ENCODE peak calls at places on chromosome 3, in six cellular contexts. M is GM23338, P is neural crest cell, L is spleen, S is tibial nerve, Z is psoas muscle. C is an unnamed sample.

GRCh38 chr3:64957639-64958038 is 269.8 kb upstream of the ADAMTS9 start:
- DNase-seq in M (no peak), P (no peak), Z (no peak), S (no peak), L (no peak), C (no peak)

GRCh38 chr3:42269647-42270046 is 3.7 kb upstream of the CCK start:
- DNase-seq in P (no peak), L (no peak), Z (no peak), S (no peak), M (no peak), C (no peak)

GRCh38 chr3:14461748-14462324 is 59.4 kb downstream of the SLC6A6 start:
- DNase-seq in P (peak), S (no peak), Z (no peak), M (peak), L (peak), C (peak)

GRCh38 chr3:64224826-64225606 is at the start of gene PRICKLE2:
- DNase-seq in S (peak), M (peak), P (peak), L (peak), Z (peak), C (peak)

GRCh38 chr3:95407709-95408463 is 1345.0 kb downstream of the NSUN3 start:
- DNase-seq in S (no peak), L (no peak), P (no peak), M (peak), Z (no peak), C (no peak)

GRCh38 chr3:2024037-2024436 is 74.6 kb upstream of the CNTN4 start:
- DNase-seq in P (no peak), L (no peak), Z (no peak), S (no peak), M (no peak), C (no peak)

GRCh38 chr3:14329116-14329830 is 73.1 kb upstream of the SLC6A6 start:
- DNase-seq in P (no peak), M (peak), S (no peak), Z (no peak), L (peak), C (no peak)

GRCh38 chr3:129398803-129399144 is 29.7 kb downstream of the EFCAB12 start:
- DNase-seq in L (peak), Z (no peak), P (peak), M (peak), S (no peak), C (peak)

GRCh38 chr3:148829926-148830325 is 2.3 kb downstream of the CPB1 start:
- DNase-seq in S (no peak), P (no peak), Z (no peak), M (no peak), L (no peak), C (no peak)

GRCh38 chr3:14539384-14540208 is 546 bp downstream of the GRIP2 start:
- DNase-seq in Z (no peak), L (peak), M (no peak), P (no peak), S (no peak), C (no peak)

GRCh38 chr3:168040624-168041208 is 55.0 kb downstream of the GOLIM4 start:
- DNase-seq in M (peak), P (no peak), L (no peak), S (no peak), Z (no peak), C (no peak)

GRCh38 chr3:170689218-170689874 is 103.5 kb upstream of the SLC7A14 start:
- DNase-seq in S (no peak), L (no peak), Z (no peak), M (peak), P (no peak), C (no peak)

GRCh38 chr3:143775401-143775970 is 72.8 kb downstream of the SLC9A9 start:
- DNase-seq in L (no peak), M (peak), Z (no peak), S (no peak), P (no peak), C (no peak)

GRCh38 chr3:175940881-175941280 is 1081.7 kb downstream of the NAALADL2 start:
- DNase-seq in P (no peak), M (peak), L (peak), Z (no peak), S (no peak), C (no peak)

GRCh38 chr3:127483902-127484591 is 106.5 kb downstream of the TPRA1 start:
- DNase-seq in S (no peak), P (no peak), M (no peak), Z (no peak), L (peak), C (no peak)

GRCh38 chr3:171967137-171967783 is 72.1 kb upstream of the FNDC3B start:
- DNase-seq in Z (no peak), L (no peak), M (no peak), S (no peak), P (no peak), C (no peak)

DNA sequence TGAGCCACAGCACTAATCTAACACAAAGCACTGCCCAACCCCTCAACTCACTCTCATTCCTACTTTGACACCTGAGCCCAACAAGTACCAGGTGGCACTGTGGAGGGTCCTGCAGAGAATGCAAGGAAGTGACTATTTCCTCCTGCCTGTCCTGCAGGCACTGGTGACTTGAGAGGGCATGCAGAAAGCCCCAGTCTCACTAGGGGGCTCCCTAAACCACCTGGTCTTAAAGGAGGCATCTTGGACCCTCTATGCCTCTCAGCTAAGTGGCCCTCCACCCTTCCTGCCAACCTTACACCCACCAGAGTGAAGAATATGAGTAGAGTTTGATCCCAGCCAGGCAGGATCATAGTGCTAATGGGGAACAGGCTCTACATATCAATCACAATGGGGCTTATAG is 15.2 kb downstream of the TRAIP start:
- DNase-seq in P (peak), Z (no peak), M (peak), S (no peak), L (no peak), C (peak)
- TF ChIP-seq CTCF in P (peak), Z (peak), M (peak), S (no peak), L (no peak), C (peak)

DNA sequence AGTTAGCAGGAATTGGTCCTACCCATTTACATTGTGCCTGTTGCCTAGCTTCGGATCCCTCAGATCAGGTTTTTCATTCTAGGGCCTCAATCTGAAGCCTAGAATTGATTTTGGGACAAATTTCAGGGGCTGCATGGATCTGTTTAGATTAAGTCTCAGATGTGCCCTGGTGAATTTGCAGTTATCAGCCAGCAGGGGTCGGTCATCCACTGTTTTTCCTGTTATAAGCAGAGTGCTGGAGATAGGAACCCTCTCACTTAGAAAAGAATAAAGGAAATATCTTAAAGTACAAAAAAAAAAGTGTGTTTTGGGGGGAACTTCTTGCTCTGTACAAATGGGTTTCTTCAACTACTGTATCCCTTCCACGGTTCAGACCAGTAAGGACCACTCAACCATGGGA is 212.5 kb downstream of the BCHE start:
- DNase-seq in L (no peak), M (peak), S (no peak), P (no peak), Z (no peak), C (no peak)
- TF ChIP-seq CTCF in L (no peak), M (peak), S (no peak), P (peak), Z (no peak), C (no peak)

GRCh38 chr3:124034809-124035152 is 42.9 kb upstream of the ROPN1 start:
- DNase-seq in P (no peak), Z (no peak), S (no peak), L (no peak), M (no peak), C (peak)

GRCh38 chr3:124034016-124034808 is 42.3 kb upstream of the ROPN1 start:
- DNase-seq in P (peak), Z (peak), L (peak), S (no peak), M (peak), C (peak)

GRCh38 chr3:124032881-124033359 is 41.0 kb upstream of the ROPN1 start:
- DNase-seq in S (peak), M (peak), Z (peak), P (peak), L (peak), C (peak)

GRCh38 chr3:124032351-124032880 is 40.5 kb upstream of the ROPN1 start:
- DNase-seq in M (peak), S (no peak), L (no peak), Z (peak), P (peak), C (peak)

DNA sequence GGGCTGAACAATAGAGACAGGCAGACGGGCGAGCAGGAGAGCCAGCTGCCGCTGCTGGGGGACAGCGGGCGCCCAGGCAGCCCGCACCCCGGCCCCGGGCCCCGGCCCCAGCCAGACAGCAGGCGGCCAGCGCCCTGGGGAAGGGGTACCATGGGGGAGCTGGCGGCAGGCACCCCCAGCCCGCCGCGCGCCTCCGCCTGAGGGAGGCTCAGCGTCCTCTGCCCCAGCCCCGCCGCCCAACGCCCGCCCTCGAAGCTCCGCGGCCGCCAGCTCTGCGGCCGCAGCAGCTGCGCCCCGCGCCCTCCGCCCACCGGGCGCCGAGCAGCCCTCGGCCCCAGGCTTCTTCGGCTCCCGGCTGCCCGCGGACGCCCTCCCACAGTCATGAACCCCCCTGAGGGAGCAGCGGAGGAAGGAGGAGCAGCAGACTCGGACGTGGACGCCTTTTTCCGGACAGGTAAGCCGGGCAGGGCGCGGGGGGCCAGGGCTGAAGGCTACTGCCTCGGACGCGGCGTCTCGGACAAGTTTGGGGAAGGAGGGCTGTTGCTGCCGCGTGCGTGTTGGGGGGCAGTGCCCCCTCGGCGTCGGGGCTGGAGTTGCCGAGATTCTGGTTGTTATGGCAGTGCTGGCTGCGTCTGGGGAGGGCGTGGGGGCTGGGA is 41.6 kb upstream of the ROPN1 start:
- DNase-seq in Z (peak), L (peak), S (no peak), M (peak), P (no peak), C (peak)
- TF ChIP-seq CTCF in Z (no peak), L (peak), S (no peak), M (no peak), P (peak), C (peak)

GRCh38 chr3:11187678-11188077 is 33.4 kb downstream of the HRH1 start:
- DNase-seq in M (no peak), S (no peak), L (no peak), P (no peak), Z (no peak), C (no peak)
- TF ChIP-seq CTCF in M (no peak), S (no peak), L (no peak), P (no peak), Z (no peak), C (no peak)

DNA sequence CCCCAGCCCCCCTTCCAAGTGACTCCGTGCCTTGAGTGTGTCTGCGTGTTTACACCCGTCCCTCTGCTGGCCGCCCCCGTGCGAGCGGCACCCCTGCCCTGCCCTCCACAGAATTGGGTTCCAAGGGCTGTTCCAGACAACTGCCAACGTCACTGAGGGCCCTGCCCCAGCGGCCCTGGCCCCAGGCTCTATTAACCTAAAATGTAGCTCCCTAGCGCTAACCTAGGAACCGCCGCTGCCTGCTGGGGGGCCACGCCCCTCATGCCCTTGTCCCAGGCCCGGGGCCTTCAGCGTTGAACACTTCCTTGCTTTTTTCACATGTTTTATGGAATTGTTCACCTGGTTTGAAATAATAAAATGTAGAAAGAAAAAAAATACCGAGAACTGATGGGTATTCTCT is 10.0 kb upstream of the SEMA3B start:
- DNase-seq in L (no peak), Z (no peak), M (no peak), S (no peak), P (no peak), C (no peak)
- TF ChIP-seq CTCF in L (no peak), Z (no peak), M (no peak), S (no peak), P (no peak), C (no peak)

DNA sequence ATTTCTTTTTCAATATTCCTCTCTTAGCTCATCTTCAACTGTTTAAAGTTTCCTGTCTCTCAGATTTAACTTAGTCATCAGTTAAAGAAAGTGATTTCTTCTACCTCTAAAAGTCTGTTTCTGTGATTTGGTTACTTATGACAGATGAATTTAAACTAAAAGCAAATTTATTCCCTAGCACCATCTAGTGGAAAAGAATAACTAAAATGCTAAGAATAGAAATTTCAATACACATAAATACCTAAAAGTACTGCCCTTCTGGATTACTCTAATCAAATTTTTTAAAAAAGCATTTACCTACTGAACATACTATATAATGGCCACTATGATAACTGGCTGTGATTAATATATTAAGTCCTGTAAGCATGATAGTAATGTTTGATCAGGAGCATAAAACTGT is 14.0 kb upstream of the ZCWPW2 start:
- DNase-seq in Z (no peak), P (no peak), L (no peak), S (no peak), M (no peak), C (no peak)
- TF ChIP-seq CTCF in Z (no peak), P (no peak), L (no peak), S (no peak), M (peak), C (no peak)

GRCh38 chr3:47782538-47783308 is 1.0 kb upstream of the SMARCC1 start:
- DNase-seq in S (no peak), P (no peak), Z (no peak), L (peak), M (no peak), C (no peak)

GRCh38 chr3:47781326-47781684 is 388 bp downstream of the SMARCC1 start:
- DNase-seq in P (peak), M (peak), L (peak), Z (peak), S (peak), C (peak)

GRCh38 chr3:47780727-47781325 is 867 bp downstream of the SMARCC1 start:
- DNase-seq in Z (no peak), P (no peak), S (no peak), L (no peak), M (no peak), C (no peak)

GRCh38 chr3:47783673-47784072 is 2.0 kb upstream of the SMARCC1 start:
- DNase-seq in S (no peak), Z (no peak), L (no peak), P (no peak), M (no peak), C (no peak)

GRCh38 chr3:47781685-47782537 is at the start of gene SMARCC1:
- DNase-seq in S (peak), P (peak), M (peak), L (peak), Z (peak), C (peak)
- TF ChIP-seq CTCF in S (no peak), P (peak), M (no peak), L (peak), Z (no peak), C (no peak)